ENCODE peak calls at places on chromosomes 3 and 15, in seven cellular contexts. One of them, this sample, is unnamed.

GRCh38 chr15:67838789-67839332 is 984 bp downstream of the RNU6-1 start:
- DNase-seq in CD8-positive, alpha-beta T cell: no peak
- DNase-seq in Panc1: no peak
- DNase-seq in fibroblast of mammary gland: no peak
- DNase-seq in DND-41: no peak
- DNase-seq in breast epithelium: peak; percentile 58
- DNase-seq in fibroblast of pulmonary artery: peak; percentile 53
- DNase-seq in this sample: no peak

GRCh38 chr15:91515188-91515754 is 338.2 kb upstream of the SLCO3A1 start:
- DNase-seq in Panc1: no peak
- DNase-seq in CD8-positive, alpha-beta T cell: no peak
- DNase-seq in breast epithelium: peak; percentile 26
- DNase-seq in DND-41: no peak
- DNase-seq in fibroblast of pulmonary artery: peak; percentile 79
- DNase-seq in fibroblast of mammary gland: peak; percentile 91
- DNase-seq in this sample: no peak

GRCh38 chr3:102449341-102449740 is 14.5 kb downstream of the ZPLD1 start:
- DNase-seq in DND-41: no peak
- DNase-seq in Panc1: no peak
- DNase-seq in CD8-positive, alpha-beta T cell: no peak
- DNase-seq in fibroblast of mammary gland: peak; percentile 16
- DNase-seq in breast epithelium: no peak
- DNase-seq in fibroblast of pulmonary artery: peak; percentile 31
- DNase-seq in this sample: no peak

GRCh38 chr3:130789678-130790340 is 43.2 kb upstream of the PIK3R4 start:
- DNase-seq in fibroblast of mammary gland: no peak
- DNase-seq in CD8-positive, alpha-beta T cell: no peak
- DNase-seq in breast epithelium: no peak
- DNase-seq in DND-41: no peak
- DNase-seq in fibroblast of pulmonary artery: no peak
- DNase-seq in Panc1: no peak
- DNase-seq in this sample: no peak

GRCh38 chr15:43879386-43880355 is 52.9 kb downstream of the WDR76 start:
- DNase-seq in fibroblast of mammary gland: no peak
- DNase-seq in fibroblast of pulmonary artery: no peak
- DNase-seq in DND-41: no peak
- DNase-seq in breast epithelium: no peak
- DNase-seq in CD8-positive, alpha-beta T cell: no peak
- DNase-seq in Panc1: no peak
- DNase-seq in this sample: no peak

GRCh38 chr15:80072285-80072684 is 12.8 kb downstream of the ZFAND6 start:
- DNase-seq in breast epithelium: no peak
- DNase-seq in DND-41: peak; percentile 54
- DNase-seq in fibroblast of mammary gland: peak; percentile 91
- DNase-seq in Panc1: peak; percentile 82
- DNase-seq in CD8-positive, alpha-beta T cell: no peak
- DNase-seq in fibroblast of pulmonary artery: peak; percentile 95
- DNase-seq in this sample: no peak

GRCh38 chr3:123724306-123724705 is 139.5 kb upstream of the HACD2 start:
- DNase-seq in fibroblast of mammary gland: no peak
- DNase-seq in fibroblast of pulmonary artery: peak; percentile 33
- DNase-seq in breast epithelium: peak; percentile 15
- DNase-seq in DND-41: no peak
- DNase-seq in CD8-positive, alpha-beta T cell: no peak
- DNase-seq in Panc1: no peak
- DNase-seq in this sample: no peak

GRCh38 chr3:143979813-143980212 is 8.2 kb downstream of the DIPK2A start:
- DNase-seq in fibroblast of pulmonary artery: peak; percentile 26
- DNase-seq in DND-41: no peak
- DNase-seq in breast epithelium: no peak
- DNase-seq in Panc1: no peak
- DNase-seq in fibroblast of mammary gland: peak; percentile 26
- DNase-seq in CD8-positive, alpha-beta T cell: no peak
- DNase-seq in this sample: no peak

GRCh38 chr3:121490161-121490560 is 55.6 kb downstream of the POLQ start:
- DNase-seq in breast epithelium: no peak
- DNase-seq in fibroblast of mammary gland: no peak
- DNase-seq in Panc1: no peak
- DNase-seq in fibroblast of pulmonary artery: no peak
- DNase-seq in CD8-positive, alpha-beta T cell: no peak
- DNase-seq in DND-41: no peak
- DNase-seq in this sample: no peak

GRCh38 chr3:56851966-56852884 is 50.5 kb upstream of the ARHGEF3 start:
- DNase-seq in breast epithelium: no peak
- DNase-seq in CD8-positive, alpha-beta T cell: no peak
- DNase-seq in DND-41: no peak
- DNase-seq in Panc1: no peak
- DNase-seq in fibroblast of pulmonary artery: peak; percentile 69
- DNase-seq in fibroblast of mammary gland: peak; percentile 28
- DNase-seq in this sample: no peak

GRCh38 chr3:171239757-171240503 is 213.4 kb upstream of the SLC2A2 start:
- DNase-seq in DND-41: no peak
- DNase-seq in breast epithelium: no peak
- DNase-seq in fibroblast of mammary gland: no peak
- DNase-seq in Panc1: no peak
- DNase-seq in fibroblast of pulmonary artery: no peak
- DNase-seq in CD8-positive, alpha-beta T cell: no peak
- DNase-seq in this sample: no peak

GRCh38 chr3:44942202-44942921 is 33.6 kb downstream of the ZDHHC3 start:
- DNase-seq in breast epithelium: no peak
- DNase-seq in CD8-positive, alpha-beta T cell: no peak
- DNase-seq in fibroblast of mammary gland: peak; percentile 79
- DNase-seq in Panc1: peak; percentile 24
- DNase-seq in fibroblast of pulmonary artery: peak; percentile 29
- DNase-seq in DND-41: no peak
- DNase-seq in this sample: no peak

GRCh38 chr3:153052096-153052460 is 109.9 kb upstream of the RAP2B start:
- DNase-seq in breast epithelium: no peak
- DNase-seq in DND-41: no peak
- DNase-seq in fibroblast of pulmonary artery: peak; percentile 90
- DNase-seq in fibroblast of mammary gland: peak; percentile 92
- DNase-seq in CD8-positive, alpha-beta T cell: no peak
- DNase-seq in Panc1: peak; percentile 73
- DNase-seq in this sample: no peak

GRCh38 chr3:57803647-57804081 is 47.6 kb downstream of the SLMAP start:
- DNase-seq in fibroblast of pulmonary artery: peak; percentile 91
- DNase-seq in Panc1: peak; percentile 82
- DNase-seq in breast epithelium: peak; percentile 45
- DNase-seq in CD8-positive, alpha-beta T cell: no peak
- DNase-seq in fibroblast of mammary gland: peak; percentile 96
- DNase-seq in DND-41: no peak
- DNase-seq in this sample: no peak

GRCh38 chr3:24678441-24678865 is 183.8 kb upstream of the THRB start:
- DNase-seq in Panc1: no peak
- DNase-seq in fibroblast of mammary gland: peak; percentile 99
- DNase-seq in breast epithelium: no peak
- DNase-seq in fibroblast of pulmonary artery: peak; percentile 94
- DNase-seq in CD8-positive, alpha-beta T cell: no peak
- DNase-seq in DND-41: peak; percentile 57
- DNase-seq in this sample: no peak

GRCh38 chr3:194688207-194688711 is 2.6 kb downstream of the FAM43A start:
- DNase-seq in CD8-positive, alpha-beta T cell: peak; percentile 19
- DNase-seq in fibroblast of mammary gland: no peak
- DNase-seq in DND-41: no peak
- DNase-seq in fibroblast of pulmonary artery: peak; percentile 57
- DNase-seq in breast epithelium: peak; percentile 32
- DNase-seq in Panc1: no peak
- DNase-seq in this sample: no peak
- TF ChIP-seq CTCF in CD8-positive, alpha-beta T cell: no peak
- TF ChIP-seq CTCF in fibroblast of mammary gland: no peak
- TF ChIP-seq CTCF in DND-41: no peak
- TF ChIP-seq CTCF in fibroblast of pulmonary artery: no peak
- TF ChIP-seq CTCF in breast epithelium: no peak
- TF ChIP-seq CTCF in Panc1: no peak
- TF ChIP-seq CTCF in this sample: no peak

GRCh38 chr3:180036678-180037455 is at the start of gene PEX5L:
- DNase-seq in breast epithelium: no peak
- DNase-seq in Panc1: no peak
- DNase-seq in DND-41: peak; percentile 88
- DNase-seq in CD8-positive, alpha-beta T cell: no peak
- DNase-seq in fibroblast of mammary gland: peak; percentile 35
- DNase-seq in fibroblast of pulmonary artery: peak; percentile 42
- DNase-seq in this sample: no peak
- H3K4me3 ChIP-seq in breast epithelium: peak within 1 kb of the TSS; percentile 60
- H3K4me3 ChIP-seq in Panc1: peak within 1 kb of the TSS; percentile 10
- H3K4me3 ChIP-seq in DND-41: peak within 1 kb of the TSS; percentile 90
- H3K4me3 ChIP-seq in CD8-positive, alpha-beta T cell: no peak within 1 kb of the TSS
- H3K4me3 ChIP-seq in fibroblast of mammary gland: peak within 1 kb of the TSS; percentile 37
- H3K4me3 ChIP-seq in fibroblast of pulmonary artery: peak within 1 kb of the TSS; percentile 26
- H3K4me3 ChIP-seq in this sample: peak within 1 kb of the TSS; percentile 35

GRCh38 chr3:157498374-157498773 is 4.8 kb downstream of the VEPH1 start:
- DNase-seq in fibroblast of pulmonary artery: no peak
- DNase-seq in breast epithelium: no peak
- DNase-seq in fibroblast of mammary gland: no peak
- DNase-seq in CD8-positive, alpha-beta T cell: no peak
- DNase-seq in DND-41: no peak
- DNase-seq in Panc1: no peak
- DNase-seq in this sample: no peak

GRCh38 chr3:157494581-157495281 is 8.5 kb downstream of the VEPH1 start:
- DNase-seq in fibroblast of pulmonary artery: no peak
- DNase-seq in DND-41: no peak
- DNase-seq in Panc1: no peak
- DNase-seq in fibroblast of mammary gland: no peak
- DNase-seq in CD8-positive, alpha-beta T cell: no peak
- DNase-seq in breast epithelium: peak; percentile 44
- DNase-seq in this sample: no peak

GRCh38 chr3:157495846-157496245 is 7.4 kb downstream of the VEPH1 start:
- DNase-seq in fibroblast of mammary gland: no peak
- DNase-seq in fibroblast of pulmonary artery: no peak
- DNase-seq in DND-41: no peak
- DNase-seq in CD8-positive, alpha-beta T cell: no peak
- DNase-seq in breast epithelium: no peak
- DNase-seq in Panc1: no peak
- DNase-seq in this sample: no peak

GRCh38 chr3:157491136-157491535 is 12.1 kb downstream of the VEPH1 start:
- DNase-seq in fibroblast of pulmonary artery: no peak
- DNase-seq in Panc1: no peak
- DNase-seq in DND-41: no peak
- DNase-seq in fibroblast of mammary gland: no peak
- DNase-seq in CD8-positive, alpha-beta T cell: no peak
- DNase-seq in breast epithelium: no peak
- DNase-seq in this sample: no peak

DNA sequence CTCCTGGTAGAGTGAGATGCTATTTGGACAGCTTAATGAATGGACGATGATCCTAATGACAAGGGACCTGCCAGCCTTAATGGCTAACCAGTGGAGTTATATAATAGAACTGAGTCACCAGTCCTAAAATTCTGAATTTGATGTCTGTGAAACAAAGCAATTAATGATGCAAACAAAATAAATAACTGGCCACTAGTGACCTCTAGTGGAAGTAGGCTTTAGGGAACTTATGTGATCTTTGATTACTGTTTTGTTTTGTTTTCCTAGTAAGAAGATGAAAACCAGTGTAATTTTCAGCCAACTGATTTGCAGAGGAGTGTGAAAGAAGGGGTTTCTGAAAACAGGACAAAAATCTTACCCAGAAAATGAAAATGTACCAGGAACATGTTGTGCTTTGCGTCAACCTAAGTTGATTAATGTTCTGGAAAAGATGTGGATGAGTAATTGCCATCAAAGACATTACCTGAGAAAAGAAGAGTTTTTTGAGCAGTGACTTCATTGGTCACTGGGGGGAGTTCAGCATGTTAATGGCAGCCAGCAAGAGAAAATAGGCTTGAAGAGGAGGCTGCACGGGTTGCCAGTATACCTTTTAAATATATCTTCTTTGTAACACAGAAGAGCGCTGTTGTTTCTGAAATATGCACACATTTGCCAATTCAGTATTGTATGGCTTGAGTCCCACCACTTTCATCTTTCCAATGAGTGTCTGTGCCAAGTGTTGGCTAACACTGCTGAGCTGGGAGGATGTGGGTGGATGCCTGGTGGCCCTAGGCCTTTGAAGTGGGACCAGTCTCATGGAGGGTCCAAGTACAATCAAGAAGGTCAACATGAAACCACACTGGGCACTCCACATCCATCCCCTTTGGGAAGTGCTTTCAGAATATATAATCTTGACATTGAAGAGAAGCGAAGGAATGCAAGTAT is 9.3 kb downstream of the VEPH1 start:
- DNase-seq in CD8-positive, alpha-beta T cell: no peak
- DNase-seq in Panc1: peak; percentile 35
- DNase-seq in fibroblast of pulmonary artery: peak; percentile 86
- DNase-seq in fibroblast of mammary gland: peak; percentile 82
- DNase-seq in breast epithelium: peak; percentile 31
- DNase-seq in DND-41: no peak
- DNase-seq in this sample: no peak
- TF ChIP-seq CTCF in CD8-positive, alpha-beta T cell: no peak
- TF ChIP-seq CTCF in Panc1: peak; percentile 72
- TF ChIP-seq CTCF in fibroblast of pulmonary artery: peak; percentile 71
- TF ChIP-seq CTCF in fibroblast of mammary gland: peak; percentile 74
- TF ChIP-seq CTCF in breast epithelium: peak; percentile 59
- TF ChIP-seq CTCF in DND-41: peak; percentile 60
- TF ChIP-seq CTCF in this sample: peak; percentile 52

GRCh38 chr3:66442254-66443249 is 58.3 kb downstream of the LRIG1 start:
- DNase-seq in Panc1: no peak
- DNase-seq in fibroblast of mammary gland: peak; percentile 90
- DNase-seq in breast epithelium: peak; percentile 56
- DNase-seq in fibroblast of pulmonary artery: peak; percentile 90
- DNase-seq in CD8-positive, alpha-beta T cell: no peak
- DNase-seq in DND-41: no peak
- DNase-seq in this sample: no peak
- H3K4me3 ChIP-seq in Panc1: no peak overlapping the region
- H3K4me3 ChIP-seq in fibroblast of mammary gland: peak overlapping the region; percentile 36
- H3K4me3 ChIP-seq in breast epithelium: peak overlapping the region; percentile 15
- H3K4me3 ChIP-seq in fibroblast of pulmonary artery: peak overlapping the region; percentile 9
- H3K4me3 ChIP-seq in CD8-positive, alpha-beta T cell: no peak overlapping the region
- H3K4me3 ChIP-seq in DND-41: no peak overlapping the region
- H3K4me3 ChIP-seq in this sample: no peak overlapping the region

GRCh38 chr3:65436580-65436979 is 602.1 kb downstream of the MAGI1 start:
- DNase-seq in CD8-positive, alpha-beta T cell: no peak
- DNase-seq in Panc1: no peak
- DNase-seq in fibroblast of pulmonary artery: peak; percentile 20
- DNase-seq in fibroblast of mammary gland: peak; percentile 10
- DNase-seq in DND-41: no peak
- DNase-seq in breast epithelium: no peak
- DNase-seq in this sample: no peak
- TF ChIP-seq CTCF in CD8-positive, alpha-beta T cell: no peak
- TF ChIP-seq CTCF in Panc1: peak; percentile 68
- TF ChIP-seq CTCF in fibroblast of pulmonary artery: peak; percentile 42
- TF ChIP-seq CTCF in fibroblast of mammary gland: peak; percentile 36
- TF ChIP-seq CTCF in DND-41: peak; percentile 36
- TF ChIP-seq CTCF in breast epithelium: no peak
- TF ChIP-seq CTCF in this sample: peak; percentile 16